ENCODE peak calls at places on chromosomes 2 and 18, in nine cellular contexts. L is stomach, M is fibroblast of pulmonary artery, N is mucosa of descending colon, Q is foreskin fibroblast, W is fibroblast of lung, G is lung, I is NB4, J is left ventricle myocardium inferior. S is an unnamed sample.

GRCh38 chr2:96868555-96869280 is 1.2 kb downstream of the SEMA4C start:
- DNase-seq in W (peak), J (peak), I (peak), M (peak), G (peak), N (peak), Q (peak), L (peak), S (peak)

GRCh38 chr2:28325567-28326468 is 66.8 kb upstream of the FOSL2 start:
- DNase-seq in L (no peak), N (no peak), M (no peak), Q (no peak), W (peak), J (no peak), G (no peak), I (peak), S (peak)

GRCh38 chr2:124426630-124427029 is 401.5 kb downstream of the CNTNAP5 start:
- DNase-seq in J (no peak), W (no peak), I (no peak), M (no peak), N (no peak), L (no peak), G (no peak), Q (no peak), S (no peak)

GRCh38 chr2:60550151-60550983 is 3.1 kb downstream of the BCL11A start:
- DNase-seq in N (peak), J (peak), I (peak), L (peak), W (peak), G (peak), Q (peak), M (peak), S (peak)

GRCh38 chr2:238848941-238849853 is 1.3 kb downstream of the TWIST2 start:
- DNase-seq in J (no peak), W (peak), I (no peak), L (no peak), G (no peak), N (no peak), Q (no peak), M (peak), S (peak)

GRCh38 chr2:144372484-144373195 is 147.3 kb downstream of the ZEB2 start:
- DNase-seq in Q (peak), W (no peak), M (peak), J (peak), N (no peak), G (no peak), I (peak), L (no peak), S (no peak)

GRCh38 chr2:69625078-69625788 is 18.3 kb downstream of the AAK1 start:
- DNase-seq in W (no peak), L (no peak), N (no peak), I (peak), G (no peak), Q (no peak), M (no peak), J (no peak), S (no peak)

GRCh38 chr2:59888706-59889105 is 664.7 kb downstream of the BCL11A start:
- DNase-seq in W (no peak), M (no peak), G (no peak), J (no peak), L (no peak), Q (no peak), I (no peak), N (no peak), S (no peak)

GRCh38 chr18:77203071-77203470 is 46.6 kb upstream of the GALR1 start:
- DNase-seq in Q (no peak), J (no peak), M (peak), G (no peak), L (no peak), I (no peak), W (peak), N (no peak), S (peak)

GRCh38 chr2:28047698-28048097 is 157.2 kb downstream of the BABAM2 start:
- DNase-seq in I (peak), L (no peak), M (peak), G (no peak), J (no peak), N (no peak), Q (peak), W (peak), S (peak)

GRCh38 chr2:141264848-141265247 is 866.0 kb downstream of the LRP1B start:
- DNase-seq in J (no peak), I (no peak), W (no peak), G (no peak), M (no peak), L (no peak), N (peak), Q (no peak), S (no peak)

GRCh38 chr2:96082211-96083063 is 33.9 kb downstream of the ADRA2B start:
- DNase-seq in L (no peak), I (no peak), J (peak), G (peak), M (no peak), N (no peak), Q (no peak), W (no peak), S (no peak)

GRCh38 chr2:232502901-232503791 is 15.5 kb upstream of the ECEL1 start:
- DNase-seq in W (peak), N (no peak), Q (no peak), G (no peak), L (peak), J (no peak), I (peak), M (peak), S (peak)

GRCh38 chr2:199223791-199224190 is 233.9 kb downstream of the SATB2 start:
- DNase-seq in M (peak), L (no peak), J (no peak), Q (no peak), N (no peak), I (peak), W (peak), G (no peak), S (peak)

GRCh38 chr2:46451131-46451711 is 28.1 kb upstream of the TMEM247 start:
- DNase-seq in G (no peak), M (peak), I (no peak), J (no peak), L (no peak), W (peak), N (no peak), Q (peak), S (peak)

GRCh38 chr2:715847-716573 is 38.8 kb upstream of the TMEM18 start:
- DNase-seq in J (no peak), I (peak), W (no peak), G (no peak), M (peak), Q (no peak), L (no peak), N (no peak), S (no peak)

GRCh38 chr18:29234751-29235150 is 1057.8 kb upstream of the CDH2 start:
- DNase-seq in G (no peak), J (no peak), Q (no peak), W (no peak), L (no peak), M (no peak), I (no peak), N (no peak), S (peak)

GRCh38 chr2:207768168-207768890 is 1.4 kb downstream of the FZD5 start:
- DNase-seq in M (peak), L (peak), G (peak), Q (peak), I (no peak), N (peak), J (peak), W (peak), S (peak)

DNA sequence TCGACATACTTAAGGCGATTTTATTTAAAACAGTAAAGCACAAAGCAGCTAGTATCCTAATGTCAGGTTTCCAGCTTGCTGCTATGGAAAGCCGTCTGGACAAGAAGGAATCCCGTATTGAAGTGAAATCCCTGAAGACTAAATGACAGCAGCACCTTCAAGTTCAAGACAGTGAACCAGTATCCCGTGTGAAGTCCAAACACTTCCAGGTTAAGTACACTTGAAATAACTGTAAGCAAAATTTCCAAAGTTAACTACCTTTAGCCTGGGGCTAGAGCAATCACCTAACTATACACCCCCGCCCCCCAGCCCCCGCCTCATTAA is 1.2 kb downstream of the MBOAT2 start:
- DNase-seq in N (no peak), J (no peak), G (no peak), M (no peak), L (no peak), W (no peak), Q (no peak), I (no peak), S (no peak)
- H3K4me3 ChIP-seq in N (no peak), J (peak), G (no peak), M (peak), L (peak), W (peak), Q (peak), I (no peak), S (peak)

GRCh38 chr2:237423891-237424290 is 9.9 kb upstream of the COL6A3 start:
- DNase-seq in I (no peak), W (no peak), M (no peak), J (no peak), Q (no peak), G (no peak), N (no peak), L (no peak), S (no peak)

GRCh38 chr2:237418300-237418699 is 4.3 kb upstream of the COL6A3 start:
- DNase-seq in M (peak), J (no peak), G (no peak), W (no peak), Q (no peak), I (peak), L (no peak), N (no peak), S (no peak)

GRCh38 chr2:237424544-237424943 is 10.6 kb upstream of the COL6A3 start:
- DNase-seq in M (no peak), G (no peak), J (no peak), N (no peak), Q (no peak), L (no peak), I (no peak), W (no peak), S (no peak)

GRCh38 chr2:237422309-237422708 is 8.3 kb upstream of the COL6A3 start:
- DNase-seq in J (no peak), W (no peak), Q (no peak), G (no peak), M (no peak), L (no peak), N (no peak), I (no peak), S (no peak)

DNA sequence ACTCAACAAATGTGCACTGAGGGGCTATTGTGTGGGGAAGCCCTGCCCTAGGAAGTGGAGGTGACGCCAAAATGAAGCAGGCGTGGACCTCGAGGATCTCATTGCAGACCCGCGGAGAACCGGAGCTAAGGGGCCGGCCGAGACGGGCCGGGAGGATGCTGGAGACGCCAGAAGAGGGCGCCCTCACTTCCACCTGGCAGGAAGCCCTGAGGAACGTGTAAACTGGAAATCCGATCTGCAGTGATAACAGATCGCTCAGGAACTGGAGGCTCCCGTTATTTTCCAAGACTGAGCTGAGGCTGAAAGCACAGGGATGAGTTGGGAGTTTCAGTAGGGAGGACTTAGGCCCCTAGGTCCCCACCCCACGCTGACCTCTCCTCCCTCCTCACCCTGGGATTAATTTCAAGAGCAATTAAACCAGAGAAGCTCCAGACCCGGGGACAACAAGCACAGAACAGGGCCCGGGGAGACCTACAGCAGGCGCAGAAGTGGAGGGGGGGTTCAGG is 7.6 kb upstream of the COL6A3 start:
- DNase-seq in G (peak), W (peak), L (peak), N (peak), I (peak), J (peak), M (peak), Q (peak), S (peak)
- H3K4me3 ChIP-seq in G (no peak), W (no peak), L (peak), N (no peak), I (no peak), J (peak), M (no peak), Q (no peak), S (no peak)

DNA sequence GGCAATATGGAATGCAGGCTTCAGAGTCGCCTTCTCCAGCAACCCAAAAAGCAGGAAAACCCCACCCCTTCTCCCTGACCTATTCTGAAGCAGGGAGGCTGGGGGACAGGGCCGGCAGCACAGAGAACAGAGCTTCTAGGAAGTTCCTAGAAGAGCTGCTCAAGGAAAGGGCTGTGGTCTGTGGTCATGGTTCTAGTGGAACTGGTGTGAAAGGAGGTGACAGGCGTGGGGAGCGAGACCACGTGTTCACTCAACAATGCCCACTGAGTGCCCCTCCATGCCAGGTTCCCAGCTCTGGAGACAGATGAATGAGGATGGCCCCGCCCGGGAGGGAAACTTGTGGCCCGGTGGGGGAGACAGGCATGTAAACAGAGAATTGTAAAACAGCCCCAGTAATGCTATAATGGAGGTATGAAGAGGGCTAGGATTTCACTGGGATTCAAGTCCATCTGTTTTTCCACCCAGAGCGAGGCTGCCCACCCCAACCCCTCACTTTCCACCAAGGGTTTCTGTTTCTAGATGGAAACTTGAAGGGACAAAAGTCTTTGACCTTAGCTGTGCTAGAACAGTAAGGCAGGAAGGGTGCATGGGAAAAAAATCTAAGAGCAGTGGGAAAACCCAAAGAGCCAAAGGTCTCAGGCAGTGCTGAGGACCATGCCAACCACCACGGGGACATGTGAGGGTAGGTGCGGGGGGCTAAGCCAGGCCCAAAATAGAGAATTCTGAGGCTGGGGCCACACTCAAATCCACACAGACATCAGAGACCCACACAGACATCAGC is 71.8 kb downstream of the TNS1 start:
- DNase-seq in G (no peak), N (peak), M (no peak), I (no peak), L (no peak), W (peak), J (peak), Q (no peak), S (no peak)
- H3K4me3 ChIP-seq in G (no peak), N (no peak), M (no peak), I (no peak), L (no peak), W (no peak), J (peak), Q (no peak), S (no peak)

DNA sequence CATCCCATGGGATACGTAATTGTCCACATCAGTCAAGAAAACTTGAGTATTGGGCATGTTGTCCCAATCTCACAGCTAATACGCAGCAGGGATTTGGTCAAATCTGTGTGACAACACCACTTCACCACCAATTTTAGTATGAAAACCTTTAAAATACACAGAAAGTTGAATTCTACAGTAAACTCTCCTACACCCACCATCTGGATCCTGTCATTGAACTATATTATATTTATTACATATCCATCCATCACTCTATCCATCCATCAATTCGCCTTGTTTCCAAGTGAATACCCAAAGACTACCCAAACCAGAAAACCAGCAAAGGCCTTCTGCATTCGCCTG is 846 bp upstream of the FKBP7 start:
- DNase-seq in W (no peak), I (no peak), G (no peak), L (no peak), M (no peak), N (no peak), Q (no peak), J (no peak), S (no peak)
- H3K4me3 ChIP-seq in W (peak), I (peak), G (no peak), L (peak), M (peak), N (no peak), Q (peak), J (peak), S (peak)